ENCODE peak calls at places on chromosomes 6 and 20, in eight cellular contexts. Q is body of pancreas; J is PC-9; L is naive thymus-derived CD4-positive, alpha-beta T cell; V is hepatocyte; N is CD4-positive, CD25-positive, alpha-beta regulatory T cell; E is heart left ventricle; Y is IMR-90. G is an unnamed sample. For H3K9me3, the result is how much of the 10 kb centered on the place peaks cover.

GRCh38 chr6:3228046-3228671 is 706 bp upstream of the TUBB2B start:
- DNase-seq in J (no peak), L (no peak), N (no peak), Y (no peak), V (peak), E (no peak), Q (peak), G (peak)

GRCh38 chr6:149723262-149723661 is 5.4 kb upstream of the LATS1 start:
- DNase-seq in E (no peak), V (no peak), L (no peak), N (no peak), J (no peak), Q (no peak), Y (no peak), G (no peak)

GRCh38 chr6:9121551-9121950 is 686.2 kb upstream of the SLC35B3 start:
- DNase-seq in V (no peak), J (no peak), N (no peak), Q (no peak), Y (peak), L (no peak), E (no peak), G (no peak)

GRCh38 chr20:23634985-23635767 is 2.6 kb downstream of the CST3 start:
- DNase-seq in Y (no peak), V (no peak), L (no peak), N (no peak), Q (no peak), J (no peak), E (no peak), G (no peak)

GRCh38 chr20:50048420-50049166 is 64.4 kb downstream of the UBE2V1 start:
- DNase-seq in Q (no peak), J (no peak), N (no peak), E (peak), Y (peak), V (no peak), L (peak), G (no peak)

GRCh38 chr20:61157301-61157700 is 94.8 kb upstream of the CDH4 start:
- DNase-seq in E (no peak), N (no peak), J (no peak), Y (no peak), Q (no peak), L (no peak), V (no peak), G (no peak)

GRCh38 chr20:46757754-46758678 is 48.6 kb downstream of the SLC2A10 start:
- DNase-seq in Q (peak), E (peak), N (peak), L (no peak), Y (peak), J (peak), V (peak), G (peak)

GRCh38 chr6:138161434-138162103 is at the start of gene ARFGEF3:
- DNase-seq in Y (peak), V (peak), Q (peak), N (peak), J (peak), E (peak), L (peak), G (peak)

GRCh38 chr6:67811239-67812037 is 823.6 kb upstream of the ADGRB3 start:
- DNase-seq in Q (no peak), V (no peak), E (no peak), N (no peak), Y (no peak), L (no peak), J (no peak), G (no peak)

GRCh38 chr6:14117158-14118090 is at the start of gene CD83:
- DNase-seq in V (peak), N (peak), J (peak), Y (peak), L (peak), Q (peak), E (peak), G (peak)

GRCh38 chr6:8006208-8006607 is 58.0 kb downstream of the BLOC1S5 start:
- DNase-seq in E (no peak), L (no peak), Q (no peak), N (no peak), J (no peak), V (peak), Y (peak), G (no peak)

GRCh38 chr6:127532991-127533390 is 13.9 kb upstream of the MTCL3 start:
- DNase-seq in N (no peak), Y (no peak), L (no peak), V (no peak), E (no peak), J (no peak), Q (no peak), G (no peak)

GRCh38 chr6:14874975-14875677 is 370.7 kb upstream of the JARID2 start:
- DNase-seq in L (no peak), J (no peak), V (no peak), Q (no peak), E (no peak), Y (no peak), N (no peak), G (no peak)

GRCh38 chr6:32609731-32610640 is 20.3 kb upstream of the HLA-DRB1 start:
- DNase-seq in V (peak), N (peak), J (peak), E (no peak), Y (peak), Q (peak), L (no peak), G (peak)

GRCh38 chr6:154403803-154404202 is 47.2 kb upstream of the IPCEF1 start:
- DNase-seq in E (peak), L (no peak), Q (peak), Y (peak), V (peak), J (peak), N (no peak), G (no peak)

GRCh38 chr20:298755-299391 is 1.5 kb downstream of the ZCCHC3 start:
- DNase-seq in V (no peak), N (no peak), Y (no peak), E (no peak), J (no peak), L (no peak), Q (no peak), G (no peak)

GRCh38 chr20:297098-297924 is at the start of gene ZCCHC3:
- DNase-seq in J (peak), Y (peak), L (peak), Q (peak), N (peak), E (peak), V (peak), G (peak)

GRCh38 chr20:300345-300744 is 3.0 kb downstream of the ZCCHC3 start:
- DNase-seq in J (no peak), L (no peak), V (no peak), Y (no peak), E (no peak), N (no peak), Q (no peak), G (peak)

GRCh38 chr20:295804-296203 is 1.6 kb upstream of the ZCCHC3 start:
- DNase-seq in E (no peak), Y (no peak), Q (no peak), J (no peak), L (no peak), N (no peak), V (no peak), G (no peak)

DNA sequence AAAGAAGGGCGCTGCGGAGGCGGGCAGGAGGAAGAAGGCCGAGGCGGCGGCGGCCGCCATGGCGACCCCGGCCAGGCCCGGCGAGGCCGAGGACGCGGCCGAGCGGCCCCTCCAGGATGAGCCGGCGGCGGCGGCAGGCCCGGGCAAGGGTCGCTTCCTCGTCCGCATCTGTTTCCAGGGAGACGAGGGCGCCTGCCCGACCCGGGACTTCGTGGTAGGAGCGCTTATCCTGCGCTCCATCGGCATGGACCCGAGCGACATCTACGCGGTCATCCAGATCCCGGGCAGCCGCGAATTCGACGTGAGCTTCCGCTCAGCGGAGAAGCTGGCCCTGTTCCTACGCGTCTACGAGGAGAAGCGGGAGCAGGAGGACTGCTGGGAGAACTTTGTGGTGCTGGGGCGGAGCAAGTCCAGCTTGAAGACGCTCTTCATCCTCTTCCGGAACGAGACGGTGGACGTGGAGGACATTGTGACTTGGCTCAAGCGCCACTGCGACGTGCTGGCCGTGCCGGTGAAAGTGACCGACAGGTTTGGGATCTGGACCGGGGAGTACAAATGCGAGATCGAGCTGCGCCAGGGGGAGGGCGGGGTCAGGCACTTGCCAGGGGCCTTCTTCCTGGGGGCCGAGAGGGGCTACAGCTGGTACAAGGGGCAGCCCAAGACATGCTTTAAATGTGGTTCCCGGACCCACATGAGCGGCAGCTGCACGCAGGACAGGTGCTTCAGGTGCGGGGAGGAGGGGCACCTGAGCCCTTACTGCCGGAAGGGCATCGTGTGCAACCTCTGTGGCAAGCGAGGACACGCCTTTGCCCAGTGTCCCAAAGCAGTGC is 770 bp downstream of the ZCCHC3 start:
- DNase-seq in Y (peak), N (peak), L (peak), V (peak), Q (peak), E (peak), J (peak), G (peak)
- H3K9me3 ChIP-seq in Y (under half), N (under half), L (under half), V (under half), Q (under half), E (under half), J (under half), G (under half)

GRCh38 chr6:168258795-168259194 is 60.8 kb downstream of the DACT2 start:
- DNase-seq in J (no peak), V (no peak), Q (no peak), L (no peak), N (no peak), Y (no peak), E (no peak), G (no peak)

GRCh38 chr6:168256940-168257339 is 62.6 kb downstream of the DACT2 start:
- DNase-seq in Q (no peak), V (no peak), N (no peak), L (no peak), E (no peak), Y (no peak), J (no peak), G (no peak)

GRCh38 chr6:168263351-168263905 is 56.1 kb downstream of the DACT2 start:
- DNase-seq in Q (no peak), N (no peak), V (no peak), E (no peak), Y (no peak), L (no peak), J (no peak), G (no peak)

GRCh38 chr6:168261234-168261633 is 58.3 kb downstream of the DACT2 start:
- DNase-seq in Q (no peak), E (no peak), J (no peak), L (no peak), N (no peak), Y (no peak), V (no peak), G (no peak)

GRCh38 chr6:168260385-168260987 is 59.1 kb downstream of the DACT2 start:
- DNase-seq in N (no peak), Y (no peak), L (no peak), Q (no peak), V (no peak), J (no peak), E (no peak), G (no peak)
- H3K9me3 ChIP-seq in N (under half), Y (under half), L (under half), Q (under half), V (under half), J (under half), E (under half), G (under half)

DNA sequence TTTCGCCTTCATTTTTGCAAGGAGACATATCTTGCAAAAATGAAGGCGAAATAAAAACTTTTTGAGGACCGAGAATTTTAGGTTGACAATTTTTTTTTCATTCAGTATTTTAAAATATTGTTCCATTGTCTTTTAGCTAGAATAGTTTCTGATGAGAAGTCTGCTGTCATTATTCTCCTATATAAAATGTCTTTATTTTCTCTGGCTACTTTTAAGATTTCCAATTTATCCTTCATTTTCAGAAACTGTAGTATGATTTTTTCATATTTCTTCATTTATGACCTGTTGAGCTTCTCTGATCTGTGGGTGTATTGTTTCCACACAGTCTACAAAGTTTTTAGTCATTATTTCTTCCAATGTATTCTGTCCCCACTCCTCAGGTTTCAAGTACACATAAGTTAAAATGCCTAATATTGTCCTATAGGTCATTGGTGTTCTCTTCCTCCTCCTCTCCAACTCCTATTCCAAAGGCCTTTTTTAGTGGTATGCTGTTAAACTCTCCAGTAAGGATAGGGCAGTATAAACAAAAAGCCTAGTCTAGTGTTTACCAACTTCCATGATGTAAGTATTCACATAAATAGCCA is 15.7 kb downstream of the AHI1 start:
- DNase-seq in N (no peak), L (no peak), Q (no peak), V (no peak), E (no peak), J (no peak), Y (peak), G (no peak)
- H3K9me3 ChIP-seq in N (under half), L (under half), Q (under half), V (under half), E (under half), J (under half), Y (under half), G (half or more)

DNA sequence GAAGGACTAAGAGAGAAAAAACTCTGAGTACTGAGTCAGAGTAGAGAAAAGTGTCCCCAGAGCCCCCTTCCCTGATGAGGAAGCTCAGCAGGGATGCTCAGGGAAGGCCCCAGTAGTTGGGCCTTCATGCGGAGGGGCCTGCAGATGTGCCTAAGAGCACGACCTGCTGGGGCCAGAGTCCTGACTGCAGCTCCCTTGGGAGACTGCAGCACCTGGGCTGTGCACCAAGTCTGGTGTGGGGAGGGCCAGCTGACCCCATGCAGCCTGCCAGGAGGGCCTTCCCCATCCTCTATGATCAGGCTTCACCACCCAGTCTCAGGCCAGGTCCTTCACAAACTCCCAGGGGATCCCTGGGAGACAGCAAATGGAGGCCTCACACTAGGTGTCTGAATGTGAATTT is 130.4 kb downstream of the FNDC1 start:
- DNase-seq in Y (no peak), L (no peak), Q (no peak), E (no peak), J (no peak), V (no peak), N (no peak), G (no peak)
- H3K9me3 ChIP-seq in Y (under half), L (under half), Q (under half), E (under half), J (under half), V (under half), N (under half), G (under half)

GRCh38 chr6:169864148-169865030 is 113.0 kb downstream of the ERMARD start:
- DNase-seq in Y (no peak), L (no peak), E (peak), N (no peak), Q (peak), V (no peak), J (no peak), G (peak)
- H3K9me3 ChIP-seq in Y (half or more), L (under half), E (under half), N (under half), Q (under half), V (under half), J (under half), G (under half)

DNA sequence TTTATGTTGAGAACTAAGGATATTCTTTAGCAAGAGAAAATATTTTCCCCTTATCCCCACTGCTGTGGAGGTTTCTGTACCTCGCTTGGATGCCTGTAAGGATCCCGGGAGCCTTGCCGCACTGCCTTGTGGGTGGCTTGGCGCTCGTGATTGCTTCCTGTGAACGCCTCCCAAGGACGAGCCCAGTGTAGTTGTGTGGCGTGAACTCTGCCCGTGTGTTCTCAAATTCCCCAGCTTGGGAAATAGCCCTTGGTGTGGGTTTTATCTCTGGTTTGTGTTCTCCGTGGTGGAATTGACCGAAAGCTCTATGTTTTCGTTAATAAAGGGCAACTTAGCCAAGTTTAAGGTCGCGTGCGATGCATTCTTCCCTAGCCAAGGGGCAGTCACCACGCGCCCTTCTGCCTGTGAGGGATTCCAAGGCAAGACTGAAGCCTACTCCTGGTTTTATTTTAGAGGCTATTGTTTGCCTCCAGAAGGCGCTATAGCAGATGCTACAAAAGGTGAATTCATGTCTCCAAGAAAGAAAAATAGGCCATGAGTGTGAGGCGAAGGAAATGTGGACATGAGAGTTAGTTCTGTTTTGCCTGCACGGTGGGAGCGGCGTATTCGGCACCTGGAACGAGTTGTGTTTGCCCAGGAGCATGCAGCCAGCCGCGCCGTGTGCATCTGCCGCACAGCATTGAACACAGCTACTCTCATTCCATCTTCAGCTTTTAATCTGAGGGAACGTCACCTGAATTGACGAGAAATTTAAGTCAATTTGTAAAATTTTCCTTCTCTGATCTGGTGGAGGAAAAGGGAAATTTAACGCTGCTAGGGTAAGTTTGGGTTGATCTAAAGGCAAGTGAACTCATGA is 40.3 kb upstream of the IRF4 start:
- DNase-seq in Q (no peak), J (no peak), E (no peak), N (no peak), Y (no peak), V (no peak), L (no peak), G (no peak)
- H3K9me3 ChIP-seq in Q (under half), J (under half), E (under half), N (under half), Y (under half), V (under half), L (under half), G (under half)

GRCh38 chr6:168640181-168640580 is 199.2 kb downstream of the SMOC2 start:
- DNase-seq in E (no peak), L (no peak), Q (no peak), N (no peak), Y (no peak), J (no peak), V (no peak), G (no peak)

GRCh38 chr6:168640738-168641137 is 199.8 kb downstream of the SMOC2 start:
- DNase-seq in E (no peak), L (no peak), J (no peak), V (no peak), N (no peak), Y (no peak), Q (no peak), G (no peak)

GRCh38 chr6:168643401-168643800 is 202.4 kb downstream of the SMOC2 start:
- DNase-seq in E (no peak), N (no peak), V (no peak), L (no peak), Q (no peak), J (no peak), Y (no peak), G (no peak)

GRCh38 chr6:168638497-168639072 is 197.6 kb downstream of the SMOC2 start:
- DNase-seq in J (no peak), V (peak), Y (no peak), L (no peak), Q (no peak), E (no peak), N (no peak), G (no peak)

GRCh38 chr6:168641455-168641854 is 200.5 kb downstream of the SMOC2 start:
- DNase-seq in L (no peak), V (no peak), E (no peak), N (no peak), Y (no peak), Q (no peak), J (peak), G (no peak)
- H3K9me3 ChIP-seq in L (under half), V (under half), E (under half), N (under half), Y (under half), Q (under half), J (under half), G (under half)

DNA sequence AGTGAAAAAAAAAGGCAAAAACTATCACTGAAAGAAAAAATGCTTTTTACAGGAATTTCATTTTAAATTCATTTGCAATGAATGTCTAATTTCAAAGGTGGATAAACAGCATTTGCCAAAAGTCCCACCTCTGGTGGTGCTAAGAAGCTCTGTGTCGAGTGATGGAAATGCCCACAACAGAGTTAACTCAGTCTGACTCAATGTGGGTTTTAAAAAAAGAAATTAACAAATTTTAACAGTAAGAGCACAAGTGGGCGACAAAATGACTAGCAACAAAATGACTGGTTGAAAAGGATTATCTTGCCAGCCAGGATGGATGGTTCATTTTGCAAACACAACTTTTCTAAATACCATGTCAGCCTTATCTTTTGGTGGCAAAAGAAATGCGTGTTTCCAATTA is 14.3 kb upstream of the TAGAP start:
- DNase-seq in N (no peak), J (no peak), V (no peak), E (no peak), Y (no peak), L (no peak), Q (no peak), G (no peak)
- H3K9me3 ChIP-seq in N (under half), J (under half), V (under half), E (under half), Y (under half), L (under half), Q (under half), G (under half)

DNA sequence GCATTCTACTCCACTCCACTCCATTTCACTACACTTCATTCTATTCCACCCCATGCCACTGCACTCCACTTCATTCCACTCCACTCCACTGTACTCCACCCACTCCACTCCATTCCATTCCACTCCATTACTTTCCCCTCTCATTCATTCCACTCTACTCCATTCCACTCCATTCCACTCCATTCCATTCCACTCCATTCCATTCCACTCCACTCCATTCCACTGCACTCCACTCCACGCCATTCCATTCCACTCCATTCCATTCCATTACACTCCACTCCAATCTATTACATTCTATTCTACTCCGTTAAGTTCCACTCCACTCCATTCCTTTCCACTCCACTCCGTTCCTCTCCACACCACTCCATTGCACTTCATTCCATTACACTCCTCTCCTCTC is 25.0 kb upstream of the DEFB125 start:
- DNase-seq in Q (no peak), Y (no peak), E (no peak), J (no peak), L (no peak), N (no peak), V (no peak), G (no peak)
- H3K9me3 ChIP-seq in Q (under half), Y (under half), E (under half), J (under half), L (under half), N (under half), V (under half), G (half or more)

G was measured in endodermal cell.